ENCODE peak calls at places on chromosomes 1 and 21, in six cellular contexts. X is A172, A is NCI-H2081, V is putamen, K is DMS 273 treated with DMSO at 0.1 percent for 48 hours, P is amniotic stem cell. T is an unnamed sample.

GRCh38 chr1:173635116-173635515 is at the start of gene TEX50:
- DNase-seq in X (no peak), V (no peak), A (no peak), K (no peak), P (no peak), T (no peak)

GRCh38 chr1:207698822-207699483 is 52.9 kb upstream of the CD46 start:
- DNase-seq in P (peak), X (peak), A (peak), K (peak), V (peak), T (no peak)

GRCh38 chr1:202107801-202108731 is 14.7 kb upstream of the GPR37L1 start:
- DNase-seq in A (peak), V (no peak), K (no peak), X (peak), P (no peak), T (no peak)

GRCh38 chr21:29360799-29361765 is 62.4 kb downstream of the BACH1 start:
- DNase-seq in K (no peak), V (no peak), P (no peak), X (no peak), A (peak), T (no peak)

GRCh38 chr1:229213797-229214196 is 57.1 kb upstream of the RAB4A start:
- DNase-seq in K (no peak), A (no peak), X (no peak), P (no peak), V (no peak), T (no peak)

GRCh38 chr1:228514421-228514820 is 27.2 kb downstream of the RNF187 start:
- DNase-seq in X (no peak), P (no peak), K (no peak), A (no peak), V (no peak), T (no peak)

GRCh38 chr1:157073944-157074685 is 25.5 kb downstream of the ETV3L start:
- DNase-seq in V (peak), P (peak), A (peak), K (peak), X (no peak), T (no peak)

GRCh38 chr21:41965045-41965444 is 11.2 kb upstream of the C2CD2 start:
- DNase-seq in P (no peak), K (no peak), A (peak), V (no peak), X (no peak), T (no peak)

GRCh38 chr1:9371391-9371935 is 78.8 kb downstream of the SPSB1 start:
- DNase-seq in K (peak), P (peak), X (no peak), V (no peak), A (no peak), T (no peak)

GRCh38 chr21:39788383-39788782 is 43.4 kb downstream of the IGSF5 start:
- DNase-seq in A (peak), K (peak), X (peak), V (peak), P (peak), T (no peak)

GRCh38 chr1:217369271-217369981 is 261.5 kb downstream of the GPATCH2 start:
- DNase-seq in A (no peak), X (no peak), V (no peak), K (no peak), P (no peak), T (no peak)

T was measured in GF-D8.